ENCODE peak calls at places on chromosomes 13 and 19, in four cellular contexts. D is CD8-positive, alpha-beta T cell; I is CD4-positive, alpha-beta T cell; Y is left ventricle myocardium inferior. A is an unnamed sample.

GRCh38 chr13:90723381-90723780 is 624.1 kb upstream of the MIR17HG start:
- DNase-seq in I (no peak), D (no peak), Y (no peak), A (no peak)

GRCh38 chr13:41008349-41008980 is 10.7 kb downstream of the ELF1 start:
- DNase-seq in Y (no peak), D (no peak), I (no peak), A (no peak)

GRCh38 chr13:52449323-52450011 is 967 bp downstream of the VPS36 start:
- DNase-seq in D (no peak), Y (no peak), I (no peak), A (no peak)

GRCh38 chr19:19105365-19106060 is 32.8 kb downstream of the TMEM161A start:
- DNase-seq in Y (peak; percentile 70), I (no peak), D (no peak), A (no peak)

GRCh38 chr19:50565984-50566903 is 2.0 kb downstream of the LRRC4B start:
- DNase-seq in D (no peak), Y (no peak), I (no peak), A (no peak)

GRCh38 chr13:39672378-39673132 is 17.1 kb downstream of the COG6 start:
- DNase-seq in D (no peak), Y (no peak), I (no peak), A (no peak)

GRCh38 chr13:35909837-35910236 is 221.3 kb downstream of the DCLK1 start:
- DNase-seq in D (no peak), I (no peak), Y (no peak), A (no peak)

GRCh38 chr13:21111546-21111945 is 50.2 kb upstream of the LATS2 start:
- DNase-seq in Y (no peak), D (no peak), I (no peak), A (no peak)

GRCh38 chr13:100483836-100484381 is 104.7 kb downstream of the GGACT start:
- DNase-seq in Y (no peak), I (no peak), D (no peak), A (no peak)

GRCh38 chr19:16628183-16628983 is at the start of gene MED26:
- DNase-seq in Y (peak; percentile 96), D (peak; percentile 99), I (peak; percentile 94), A (peak; percentile 84)

GRCh38 chr13:35388979-35389378 is 87.5 kb downstream of the MAB21L1 start:
- DNase-seq in Y (no peak), D (no peak), I (no peak), A (no peak)

GRCh38 chr13:48531416-48532145 is 1.3 kb downstream of the RCBTB2 start:
- DNase-seq in I (no peak), D (peak; percentile 60), Y (no peak), A (no peak)

GRCh38 chr13:58907347-58907746 is 1256.4 kb downstream of the DIAPH3 start:
- DNase-seq in D (no peak), I (no peak), Y (no peak), A (no peak)

GRCh38 chr13:112457485-112457884 is 81.3 kb downstream of the SPACA7 start:
- DNase-seq in Y (no peak), I (no peak), D (peak; percentile 29), A (no peak)

A was measured in NCI-H1417 treated with DMSO at 0.1 percent for 48 hours.